ENCODE peak calls at places on chromosomes 1 and 21, in eight cellular contexts. Y, N, C, X, S, B, L and G are unnamed samples.

GRCh38 chr1:115227683-115228082 is 110.4 kb downstream of the NGF start:
- DNase-seq in Y (no peak), N (no peak), C (no peak), X (no peak), S (no peak), B (peak), L (no peak), G (no peak)

GRCh38 chr1:173824315-173825081 is at the start of the genes CENPL and DARS2:
- DNase-seq in Y (peak), N (peak), C (peak), X (peak), S (peak), B (peak), L (peak), G (peak)

GRCh38 chr1:1778827-1779675 is 781 bp upstream of the NADK start:
- DNase-seq in Y (no peak), N (no peak), C (peak), X (peak), S (peak), B (no peak), L (no peak), G (peak)

GRCh38 chr1:215458084-215458483 is 109.0 kb upstream of the KCTD3 start:
- DNase-seq in Y (no peak), N (no peak), C (no peak), X (no peak), S (no peak), B (no peak), L (no peak), G (no peak)

GRCh38 chr1:68185743-68186142 is 46.6 kb downstream of the WLS start:
- DNase-seq in Y (no peak), N (no peak), C (no peak), X (no peak), S (no peak), B (no peak), L (no peak), G (no peak)

GRCh38 chr1:112575154-112575804 is 43.7 kb downstream of the ST7L start:
- DNase-seq in Y (no peak), N (peak), C (no peak), X (no peak), S (no peak), B (peak), L (no peak), G (no peak)

GRCh38 chr1:26164036-26164927 is 4.5 kb downstream of the C1orf232 start:
- DNase-seq in Y (no peak), N (no peak), C (peak), X (no peak), S (peak), B (no peak), L (peak), G (no peak)

GRCh38 chr21:34511787-34512451 is at the start of gene KCNE1:
- DNase-seq in Y (no peak), N (no peak), C (no peak), X (no peak), S (peak), B (peak), L (peak), G (no peak)

GRCh38 chr1:211616231-211617031 is 37.5 kb upstream of the SLC30A1 start:
- DNase-seq in Y (no peak), N (no peak), C (no peak), X (no peak), S (peak), B (peak), L (peak), G (no peak)

GRCh38 chr1:112794654-112795239 is 79.6 kb upstream of the PPM1J start:
- DNase-seq in Y (no peak), N (no peak), C (no peak), X (no peak), S (no peak), B (no peak), L (no peak), G (no peak)

GRCh38 chr1:200180821-200181220 is 153.3 kb downstream of the NR5A2 start:
- DNase-seq in Y (no peak), N (peak), C (no peak), X (no peak), S (no peak), B (peak), L (no peak), G (no peak)

GRCh38 chr1:1156140-1157032 is 17.3 kb upstream of the TTLL10 start:
- DNase-seq in Y (no peak), N (no peak), C (no peak), X (no peak), S (no peak), B (no peak), L (no peak), G (no peak)